ENCODE peak calls at places on chromosomes 12 and 14, in ten cellular contexts. Y is MCF 10A, D is heart right ventricle, A is brain microvascular endothelial cell, O is endothelial cell, U is psoas muscle, J is omental fat pad, L is left ventricle myocardium inferior, M is fibroblast of pulmonary artery, H is ovary. F is an unnamed sample.
A peak's percentile ranks its signal among the peaks of the same experiment; 100 is the strongest.

GRCh38 chr12:11771895-11772502 is 122.5 kb downstream of the ETV6 start:
- DNase-seq in Y (peak; percentile 36), D (no peak), A (peak; percentile 41), O (no peak), U (no peak), J (no peak), L (no peak), M (peak; percentile 10), H (no peak), F (no peak)

GRCh38 chr14:55271572-55272414 is 572 bp downstream of the FBXO34 start:
- DNase-seq in Y (peak; percentile 65), D (peak; percentile 53), A (peak; percentile 76), O (peak; percentile 54), U (peak; percentile 64), J (peak; percentile 44), L (peak; percentile 56), M (peak; percentile 82), H (peak; percentile 79), F (peak; percentile 47)

GRCh38 chr14:79740043-79740442 is 471.3 kb downstream of the DIO2 start:
- DNase-seq in Y (no peak), D (no peak), A (no peak), O (peak; percentile 7), U (no peak), J (no peak), L (no peak), M (no peak), H (no peak), F (no peak)

GRCh38 chr12:107399061-107399460 is 286.5 kb upstream of the PWP1 start:
- DNase-seq in Y (no peak), D (no peak), A (peak; percentile 23), O (no peak), U (no peak), J (no peak), L (no peak), M (no peak), H (no peak), F (no peak)

GRCh38 chr14:103434868-103435442 is 49.7 kb downstream of the MARK3 start:
- DNase-seq in Y (no peak), D (no peak), A (no peak), O (no peak), U (no peak), J (no peak), L (no peak), M (no peak), H (no peak), F (no peak)

GRCh38 chr12:96648941-96649340 is 159.6 kb downstream of the CFAP54 start:
- DNase-seq in Y (no peak), D (no peak), A (no peak), O (no peak), U (no peak), J (no peak), L (no peak), M (no peak), H (no peak), F (no peak)

GRCh38 chr12:47415054-47415453 is 290.8 kb downstream of the RPAP3 start:
- DNase-seq in Y (no peak), D (no peak), A (no peak), O (no peak), U (no peak), J (no peak), L (no peak), M (no peak), H (no peak), F (no peak)

GRCh38 chr14:98428483-98428994 is 843.5 kb downstream of the BCL11B start:
- DNase-seq in Y (no peak), D (no peak), A (no peak), O (no peak), U (no peak), J (no peak), L (no peak), M (no peak), H (no peak), F (no peak)

GRCh38 chr14:68627050-68627867 is 165.6 kb downstream of the ZFP36L1 start:
- DNase-seq in Y (no peak), D (no peak), A (no peak), O (no peak), U (no peak), J (no peak), L (no peak), M (no peak), H (no peak), F (peak; percentile 3)

GRCh38 chr12:121490401-121491257 is 90.2 kb downstream of the KDM2B start:
- DNase-seq in Y (no peak), D (no peak), A (no peak), O (no peak), U (no peak), J (no peak), L (no peak), M (no peak), H (no peak), F (no peak)

GRCh38 chr12:124609041-124609984 is 41.9 kb upstream of the NCOR2 start:
- DNase-seq in Y (peak; percentile 90), D (peak; percentile 83), A (no peak), O (no peak), U (peak; percentile 70), J (peak; percentile 55), L (peak; percentile 81), M (peak; percentile 65), H (peak; percentile 76), F (peak; percentile 35)

GRCh38 chr14:93936245-93936644 is 9.1 kb downstream of the FAM181A start:
- DNase-seq in Y (peak; percentile 49), D (no peak), A (no peak), O (no peak), U (no peak), J (no peak), L (no peak), M (no peak), H (no peak), F (no peak)
- TF ChIP-seq CTCF in Y (peak; percentile 43), D (no peak), A (peak; percentile 66), O (peak; percentile 57), U (peak; percentile 36), J (no peak), L (no peak), M (peak; percentile 44), H (no peak), F (peak; percentile 60)

DNA sequence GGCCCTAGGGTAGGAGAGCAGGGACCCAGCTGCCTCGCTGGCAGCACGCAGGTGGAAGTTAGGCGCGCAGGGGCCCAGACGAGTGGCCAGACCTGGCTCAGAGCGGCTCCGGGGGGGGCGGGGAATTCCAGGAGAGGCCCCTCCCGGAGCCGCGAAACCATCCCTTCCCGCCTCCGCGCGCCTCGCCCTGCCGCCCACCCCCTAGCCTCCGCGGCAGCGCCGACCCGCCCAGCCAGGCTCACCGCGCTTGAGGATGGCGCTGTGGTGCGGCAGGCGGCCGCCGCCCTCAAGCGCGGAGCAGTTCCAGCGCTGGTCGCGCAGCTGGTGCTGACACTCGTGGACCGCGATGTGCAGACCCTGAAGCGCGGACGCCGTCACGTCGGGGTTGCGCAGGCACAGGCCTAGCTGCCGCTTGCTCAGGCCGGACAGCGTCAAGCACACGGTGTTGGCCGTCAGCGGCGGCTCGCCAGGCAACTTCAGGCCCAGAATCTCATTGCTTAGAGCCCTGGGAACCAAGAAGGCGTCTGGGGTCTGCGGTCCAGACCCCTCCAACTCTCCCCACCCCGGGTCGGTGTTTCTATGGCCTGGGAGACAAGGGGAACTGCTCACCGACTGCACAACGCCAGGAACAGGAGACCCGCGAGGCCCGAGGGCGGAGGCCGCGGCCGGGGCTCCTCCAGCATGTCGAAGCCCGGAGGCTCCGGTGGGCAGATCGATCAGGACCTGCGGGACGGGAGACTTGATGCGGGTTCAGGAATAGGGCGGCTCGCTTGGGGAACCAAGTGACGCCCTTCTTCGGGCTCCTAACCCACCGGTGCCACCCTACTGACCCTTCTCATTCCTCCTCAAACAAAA is 1.5 kb downstream of the WNT10B start:
- DNase-seq in Y (no peak), D (no peak), A (no peak), O (no peak), U (no peak), J (no peak), L (no peak), M (no peak), H (no peak), F (no peak)
- TF ChIP-seq CTCF in Y (no peak), D (no peak), A (no peak), O (no peak), U (no peak), J (no peak), L (no peak), M (no peak), H (no peak), F (peak; percentile 17)

GRCh38 chr12:54700301-54700700 is 52.1 kb upstream of the DCD start:
- DNase-seq in Y (no peak), D (no peak), A (no peak), O (no peak), U (no peak), J (no peak), L (no peak), M (no peak), H (no peak), F (no peak)

GRCh38 chr12:54701940-54702592 is 53.9 kb upstream of the DCD start:
- DNase-seq in Y (peak; percentile 60), D (no peak), A (peak; percentile 32), O (no peak), U (no peak), J (no peak), L (no peak), M (peak; percentile 67), H (no peak), F (no peak)

GRCh38 chr12:54708836-54709235 is 60.7 kb upstream of the DCD start:
- DNase-seq in Y (no peak), D (no peak), A (no peak), O (no peak), U (no peak), J (no peak), L (no peak), M (no peak), H (no peak), F (no peak)

DNA sequence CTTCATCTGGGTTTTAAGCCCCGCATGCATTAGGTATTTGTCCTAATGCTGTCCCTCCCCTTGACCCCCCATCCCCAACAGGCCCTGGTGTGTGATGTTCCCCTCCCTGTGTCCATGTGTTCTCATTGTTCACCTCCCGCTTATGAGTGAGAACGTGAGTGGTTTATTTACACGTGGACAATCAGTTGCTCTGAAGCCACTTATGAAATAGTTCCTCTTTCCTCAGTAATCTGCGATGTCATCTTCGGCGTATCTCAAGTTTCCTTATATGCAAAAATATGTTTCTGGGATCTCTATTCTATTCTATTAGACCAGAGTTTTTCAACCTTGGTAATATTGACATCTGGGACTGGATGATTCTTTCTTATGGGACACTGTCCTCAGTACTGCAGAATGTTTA is 56.0 kb upstream of the DCD start:
- DNase-seq in Y (no peak), D (no peak), A (no peak), O (no peak), U (no peak), J (no peak), L (no peak), M (no peak), H (no peak), F (no peak)
- TF ChIP-seq CTCF in Y (no peak), D (no peak), A (no peak), O (no peak), U (no peak), J (no peak), L (no peak), M (no peak), H (no peak), F (no peak)

GRCh38 chr14:71776463-71777359 is 155.5 kb upstream of the RGS6 start:
- DNase-seq in Y (no peak), D (no peak), A (no peak), O (no peak), U (no peak), J (no peak), L (no peak), M (peak; percentile 10), H (no peak), F (no peak)
- TF ChIP-seq CTCF in Y (no peak), D (no peak), A (no peak), O (no peak), U (no peak), J (no peak), L (no peak), M (no peak), H (no peak), F (no peak)

GRCh38 chr14:95876769-95877490 is at the start of gene TUNAR:
- DNase-seq in Y (no peak), D (no peak), A (no peak), O (peak; percentile 77), U (no peak), J (no peak), L (no peak), M (peak; percentile 14), H (no peak), F (peak; percentile 19)
- TF ChIP-seq CTCF in Y (no peak), D (no peak), A (no peak), O (peak; percentile 21), U (no peak), J (no peak), L (no peak), M (peak; percentile 28), H (no peak), F (peak; percentile 6)

F was measured in progenitor cell of endocrine pancreas.